ENCODE peak calls at places on chromosomes 7 and 10, in seven cellular contexts. W is neural crest cell; F is CD8-positive, alpha-beta T cell; O is HCT116; Z is pancreas; S is cardiac muscle cell; V is fibroblast of lung. C is an unnamed sample.

GRCh38 chr7:27946351-27946750 is 206.4 kb downstream of the TAX1BP1 start:
- DNase-seq in W (no peak), F (no peak), O (no peak), Z (no peak), S (no peak), V (no peak), C (no peak)

GRCh38 chr7:80392229-80393169 is 119.4 kb downstream of the GNAT3 start:
- DNase-seq in W (no peak), F (no peak), O (peak), Z (no peak), S (peak), V (peak), C (no peak)

GRCh38 chr7:146654048-146654447 is 537.4 kb downstream of the CNTNAP2 start:
- DNase-seq in W (no peak), F (no peak), O (no peak), Z (no peak), S (no peak), V (no peak), C (no peak)

GRCh38 chr10:43228783-43229207 is 38.1 kb downstream of the RASGEF1A start:
- DNase-seq in W (no peak), F (no peak), O (no peak), Z (peak), S (no peak), V (no peak), C (no peak)

GRCh38 chr10:614341-614664 is 75.2 kb downstream of the DIP2C start:
- DNase-seq in W (no peak), F (no peak), O (no peak), Z (peak), S (no peak), V (no peak), C (no peak)

GRCh38 chr10:30697806-30698205 is 68.3 kb upstream of the LYZL2 start:
- DNase-seq in W (no peak), F (no peak), O (no peak), Z (no peak), S (no peak), V (no peak), C (no peak)

GRCh38 chr7:148611692-148612091 is 21.1 kb downstream of the C7orf33 start:
- DNase-seq in W (no peak), F (no peak), O (no peak), Z (no peak), S (no peak), V (no peak), C (no peak)

GRCh38 chr7:55254596-55255500 is 110.3 kb upstream of the LANCL2 start:
- DNase-seq in W (peak), F (peak), O (peak), Z (peak), S (peak), V (peak), C (peak)

GRCh38 chr7:117088623-117089199 is 135.4 kb downstream of the ST7 start:
- DNase-seq in W (no peak), F (no peak), O (no peak), Z (no peak), S (no peak), V (no peak), C (no peak)

GRCh38 chr10:28217848-28218247 is 85.0 kb downstream of the MPP7 start:
- DNase-seq in W (no peak), F (no peak), O (peak), Z (no peak), S (peak), V (peak), C (no peak)

GRCh38 chr10:98331888-98332287 is 63.9 kb upstream of the LOXL4 start:
- DNase-seq in W (no peak), F (no peak), O (peak), Z (no peak), S (no peak), V (no peak), C (no peak)

GRCh38 chr10:124621637-124622036 is 122.5 kb downstream of the FAM53B start:
- DNase-seq in W (no peak), F (no peak), O (no peak), Z (no peak), S (no peak), V (no peak), C (no peak)

GRCh38 chr7:98826400-98826799 is 43.4 kb downstream of the TMEM130 start:
- DNase-seq in W (no peak), F (no peak), O (no peak), Z (no peak), S (no peak), V (no peak), C (no peak)

GRCh38 chr7:102304668-102305067 is 18.0 kb downstream of the SH2B2 start:
- DNase-seq in W (no peak), F (no peak), O (no peak), Z (no peak), S (peak), V (no peak), C (no peak)

GRCh38 chr7:77904252-77904651 is 105.7 kb downstream of the PHTF2 start:
- DNase-seq in W (no peak), F (no peak), O (no peak), Z (no peak), S (no peak), V (no peak), C (no peak)

GRCh38 chr7:90973146-90973545 is 291.1 kb upstream of the FZD1 start:
- DNase-seq in W (no peak), F (no peak), O (no peak), Z (no peak), S (no peak), V (peak), C (no peak)

GRCh38 chr10:89301721-89302445 is at the start of gene IFIT2:
- DNase-seq in W (no peak), F (peak), O (no peak), Z (no peak), S (peak), V (peak), C (no peak)

GRCh38 chr10:78348416-78349164 is 314.9 kb downstream of the RPS24 start:
- DNase-seq in W (no peak), F (peak), O (no peak), Z (peak), S (no peak), V (no peak), C (no peak)

GRCh38 chr10:101694674-101695403 is at the start of gene FBXW4:
- DNase-seq in W (peak), F (peak), O (no peak), Z (peak), S (peak), V (peak), C (peak)

GRCh38 chr7:93015193-93016084 is 102.3 kb downstream of the SAMD9 start:
- DNase-seq in W (no peak), F (no peak), O (no peak), Z (no peak), S (peak), V (peak), C (no peak)

GRCh38 chr10:44253769-44254462 is 131.0 kb downstream of the CXCL12 start:
- DNase-seq in W (no peak), F (no peak), O (no peak), Z (peak), S (peak), V (peak), C (no peak)

GRCh38 chr7:24572014-24572413 is 1.2 kb upstream of the PALS2 start:
- DNase-seq in W (no peak), F (no peak), O (no peak), Z (no peak), S (no peak), V (no peak), C (no peak)

GRCh38 chr10:639001-639750 is 50.3 kb downstream of the DIP2C start:
- DNase-seq in W (no peak), F (no peak), O (no peak), Z (no peak), S (no peak), V (no peak), C (no peak)

GRCh38 chr10:97903128-97904025 is 53.7 kb downstream of the GOLGA7B start:
- DNase-seq in W (no peak), F (no peak), O (no peak), Z (no peak), S (no peak), V (no peak), C (no peak)

GRCh38 chr10:93718937-93719725 is 16.7 kb upstream of the FRA10AC1 start:
- DNase-seq in W (no peak), F (no peak), O (no peak), Z (no peak), S (peak), V (no peak), C (no peak)

GRCh38 chr10:122062831-122063674 is 74.1 kb downstream of the TACC2 start:
- DNase-seq in W (no peak), F (no peak), O (peak), Z (peak), S (peak), V (peak), C (no peak)

GRCh38 chr7:27515933-27516332 is 146.8 kb downstream of the HIBADH start:
- DNase-seq in W (no peak), F (no peak), O (no peak), Z (no peak), S (peak), V (peak), C (no peak)

GRCh38 chr7:91091631-91092030 is 172.6 kb upstream of the FZD1 start:
- DNase-seq in W (no peak), F (no peak), O (no peak), Z (no peak), S (no peak), V (no peak), C (no peak)

GRCh38 chr7:133934262-133934973 is 192.7 kb upstream of the LRGUK start:
- DNase-seq in W (no peak), F (no peak), O (no peak), Z (no peak), S (no peak), V (peak), C (no peak)

GRCh38 chr10:83372646-83373045 is 766.7 kb upstream of the GHITM start:
- DNase-seq in W (no peak), F (no peak), O (no peak), Z (no peak), S (no peak), V (peak), C (no peak)

GRCh38 chr7:154832557-154833138 is 170.3 kb downstream of the PAXIP1 start:
- DNase-seq in W (no peak), F (no peak), O (peak), Z (no peak), S (no peak), V (no peak), C (no peak)

GRCh38 chr7:22821702-22822485 is 755 bp downstream of the TOMM7 start:
- DNase-seq in W (no peak), F (no peak), O (no peak), Z (peak), S (peak), V (no peak), C (no peak)

GRCh38 chr7:22819476-22819875 is 3.2 kb downstream of the TOMM7 start:
- DNase-seq in W (no peak), F (no peak), O (no peak), Z (no peak), S (no peak), V (no peak), C (no peak)

GRCh38 chr7:22824760-22825159 is 2.1 kb upstream of the TOMM7 start:
- DNase-seq in W (no peak), F (no peak), O (no peak), Z (no peak), S (no peak), V (no peak), C (no peak)

GRCh38 chr7:22823142-22823497 is 471 bp upstream of the TOMM7 start:
- DNase-seq in W (no peak), F (no peak), O (no peak), Z (no peak), S (no peak), V (no peak), C (no peak)

GRCh38 chr7:22822486-22823141 is at the start of gene TOMM7:
- DNase-seq in W (peak), F (peak), O (peak), Z (peak), S (peak), V (peak), C (peak)
- TF ChIP-seq CTCF in W (no peak), F (no peak), O (no peak), Z (peak), S (peak), V (no peak), C (no peak)

GRCh38 chr10:132850246-132850645 is 64.3 kb upstream of the NKX6-2 start:
- DNase-seq in W (no peak), F (no peak), O (no peak), Z (no peak), S (no peak), V (no peak), C (no peak)

GRCh38 chr10:132851451-132851850 is 65.5 kb upstream of the NKX6-2 start:
- DNase-seq in W (no peak), F (no peak), O (no peak), Z (no peak), S (no peak), V (no peak), C (no peak)

GRCh38 chr10:132848951-132849545 is 63.1 kb upstream of the NKX6-2 start:
- DNase-seq in W (no peak), F (no peak), O (no peak), Z (no peak), S (no peak), V (no peak), C (no peak)

GRCh38 chr10:132849546-132850031 is 63.6 kb upstream of the NKX6-2 start:
- DNase-seq in W (no peak), F (no peak), O (no peak), Z (no peak), S (no peak), V (no peak), C (no peak)

DNA sequence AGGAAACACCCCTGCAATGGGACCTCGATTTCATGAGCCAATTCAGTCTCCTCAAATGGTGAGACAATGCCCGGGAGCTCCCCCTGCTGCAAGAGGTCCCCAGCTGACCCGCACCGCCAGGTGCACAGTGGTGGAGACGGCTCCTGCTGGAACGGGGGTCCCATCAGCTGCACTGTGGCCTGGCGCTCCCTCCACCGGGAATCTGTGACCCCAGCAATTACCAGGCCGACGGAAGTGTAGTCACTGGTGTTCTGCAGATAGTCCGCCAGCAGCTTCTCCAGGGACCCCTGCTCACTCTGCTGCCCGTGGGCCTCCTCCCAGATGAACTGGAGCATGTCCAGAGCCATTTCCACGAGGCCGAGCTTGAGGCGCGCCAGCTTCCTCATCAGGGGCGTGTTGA is 64.9 kb upstream of the NKX6-2 start:
- DNase-seq in W (no peak), F (no peak), O (no peak), Z (no peak), S (no peak), V (no peak), C (no peak)
- TF ChIP-seq CTCF in W (no peak), F (no peak), O (no peak), Z (no peak), S (no peak), V (no peak), C (no peak)

GRCh38 chr7:48009257-48009656 is 19.6 kb downstream of the SUN3 start:
- DNase-seq in W (no peak), F (no peak), O (no peak), Z (no peak), S (no peak), V (no peak), C (no peak)
- TF ChIP-seq CTCF in W (no peak), F (no peak), O (no peak), Z (no peak), S (no peak), V (no peak), C (no peak)

DNA sequence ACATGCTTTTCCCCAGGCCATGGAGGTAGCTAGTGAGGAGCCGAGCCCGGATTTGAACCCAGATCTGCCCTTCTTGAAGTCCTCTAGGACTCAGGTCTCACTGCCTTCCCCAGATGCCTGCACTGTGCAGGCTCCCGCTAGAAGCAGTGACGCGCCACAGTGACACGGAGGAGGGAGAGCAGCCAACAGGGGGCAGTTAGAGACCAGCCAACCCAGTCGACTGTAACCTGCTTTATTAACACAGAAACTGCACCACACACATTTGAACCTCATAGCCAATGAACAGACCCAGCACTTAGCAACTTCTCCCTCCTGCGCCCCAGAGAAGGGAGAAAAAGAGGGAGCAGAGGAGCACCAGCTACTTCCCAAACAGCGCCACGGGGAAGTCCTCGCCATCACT is 27.4 kb downstream of the PILRA start:
- DNase-seq in W (peak), F (no peak), O (peak), Z (no peak), S (no peak), V (no peak), C (no peak)
- TF ChIP-seq CTCF in W (peak), F (no peak), O (peak), Z (no peak), S (peak), V (no peak), C (no peak)

GRCh38 chr10:12432402-12433189 is 83.2 kb downstream of the CAMK1D start:
- DNase-seq in W (no peak), F (no peak), O (no peak), Z (no peak), S (no peak), V (no peak), C (no peak)

GRCh38 chr10:12431453-12432101 is 82.2 kb downstream of the CAMK1D start:
- DNase-seq in W (no peak), F (no peak), O (no peak), Z (no peak), S (no peak), V (no peak), C (no peak)

GRCh38 chr10:12427276-12427675 is 77.9 kb downstream of the CAMK1D start:
- DNase-seq in W (no peak), F (no peak), O (no peak), Z (no peak), S (no peak), V (no peak), C (no peak)

GRCh38 chr10:12430406-12430982 is 81.1 kb downstream of the CAMK1D start:
- DNase-seq in W (no peak), F (no peak), O (no peak), Z (no peak), S (no peak), V (no peak), C (no peak)

DNA sequence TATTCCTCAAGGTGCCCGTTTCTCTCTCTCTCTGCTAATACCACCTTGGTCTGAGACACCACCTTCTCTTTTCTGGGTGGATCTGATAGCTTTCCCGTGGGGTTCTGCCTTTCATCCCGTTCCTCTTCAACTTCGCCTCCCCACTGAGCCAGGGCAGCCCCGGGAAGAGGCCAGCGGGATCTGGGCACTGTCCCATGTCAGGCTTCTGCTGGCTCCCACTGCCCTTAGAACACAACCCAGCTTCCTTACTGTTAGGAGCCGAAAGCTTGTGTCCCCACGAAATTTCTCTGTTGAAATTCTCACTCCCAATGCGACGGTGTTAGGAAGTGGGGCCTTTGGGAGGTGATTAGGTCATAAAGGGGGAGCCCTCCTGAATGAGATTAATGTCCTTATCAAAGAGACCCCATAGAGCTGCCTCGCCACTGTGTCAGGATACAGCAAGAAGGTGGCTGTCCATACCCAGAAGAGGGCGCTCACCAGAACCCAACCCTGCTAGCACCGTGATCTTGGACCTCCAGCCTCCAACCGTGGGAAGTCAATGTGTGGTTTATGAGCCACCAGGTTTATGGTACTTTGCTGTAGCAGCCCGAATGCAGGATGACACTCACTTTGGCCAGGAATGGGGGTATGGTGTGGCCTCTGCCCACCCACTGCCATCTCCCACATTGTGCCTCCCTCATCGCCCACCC is 79.2 kb downstream of the CAMK1D start:
- DNase-seq in W (no peak), F (no peak), O (no peak), Z (no peak), S (no peak), V (no peak), C (no peak)
- TF ChIP-seq CTCF in W (no peak), F (no peak), O (no peak), Z (no peak), S (no peak), V (no peak), C (no peak)

GRCh38 chr10:96130326-96130758 is 245 bp downstream of the ZNF518A start:
- DNase-seq in W (peak), F (peak), O (no peak), Z (peak), S (peak), V (peak), C (peak)
- TF ChIP-seq CTCF in W (peak), F (no peak), O (no peak), Z (no peak), S (no peak), V (no peak), C (no peak)

DNA sequence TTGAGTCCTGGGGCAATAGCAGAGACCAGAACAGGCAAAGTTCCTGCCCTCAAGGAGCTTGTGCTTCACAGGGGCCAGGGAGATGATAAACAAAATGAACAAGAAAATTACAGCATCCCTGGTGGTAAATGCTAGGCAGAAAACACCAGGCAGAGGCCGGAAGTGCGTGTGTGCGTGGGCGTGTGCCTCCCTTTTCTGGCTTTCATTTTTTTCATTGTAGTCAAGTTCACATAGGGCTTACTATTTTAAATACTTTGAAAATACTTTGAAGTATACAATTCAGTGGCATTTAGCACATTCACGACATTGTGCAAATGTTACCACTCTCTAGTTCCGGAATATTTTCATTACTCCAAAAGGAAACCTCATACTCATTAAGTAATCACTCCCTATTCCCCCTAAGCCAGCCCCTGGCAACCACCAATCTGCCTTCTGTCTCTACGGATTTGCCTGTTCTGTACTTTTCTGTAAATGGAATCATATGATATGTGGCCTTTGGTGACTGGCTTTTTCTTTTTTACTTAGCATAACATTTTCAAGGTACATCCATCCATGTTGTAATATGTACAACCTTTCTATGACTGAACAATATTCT is 88.1 kb upstream of the PDCD4 start:
- DNase-seq in W (no peak), F (peak), O (no peak), Z (no peak), S (peak), V (no peak), C (no peak)
- TF ChIP-seq CTCF in W (no peak), F (no peak), O (no peak), Z (no peak), S (no peak), V (no peak), C (no peak)

C was measured in activated B cell treated with CpG ODN at 0.5 μM for 24 hours.